ENCODE peak calls at places on chromosomes 6 and 20, in five cellular contexts. K is naive thymus-derived CD4-positive, alpha-beta T cell; S is brain microvascular endothelial cell; N is A549; J is astrocyte of the spinal cord. E is an unnamed sample.

GRCh38 chr6:15430947-15431405 is 185.1 kb downstream of the JARID2 start:
- DNase-seq in S (no peak), K (no peak), J (no peak), N (no peak), E (no peak)

GRCh38 chr6:34145161-34146020 is 496 bp downstream of the GRM4 start:
- DNase-seq in N (peak; percentile 37), J (peak; percentile 49), K (peak; percentile 29), S (peak; percentile 36), E (peak; percentile 12)

GRCh38 chr20:34522969-34523871 is 7.0 kb downstream of the DYNLRB1 start:
- DNase-seq in J (peak; percentile 64), K (peak; percentile 53), N (peak; percentile 82), S (peak; percentile 75), E (peak; percentile 38)

GRCh38 chr6:22205266-22205665 is 91.6 kb downstream of the PRL start:
- DNase-seq in J (no peak), K (no peak), N (no peak), S (no peak), E (no peak)

GRCh38 chr6:30325873-30326445 is 768 bp upstream of the TRIM39 start:
- DNase-seq in S (no peak), N (no peak), J (no peak), K (peak; percentile 76), E (no peak)

GRCh38 chr6:313917-314316 is 21.6 kb downstream of the DUSP22 start:
- DNase-seq in S (no peak), K (no peak), N (no peak), J (no peak), E (no peak)

GRCh38 chr20:16419138-16419715 is 154.0 kb downstream of the KIF16B start:
- DNase-seq in J (no peak), S (no peak), K (no peak), N (no peak), E (no peak)

GRCh38 chr20:25042531-25043498 is 15.1 kb downstream of the ACSS1 start:
- DNase-seq in S (no peak), N (no peak), K (peak; percentile 72), J (no peak), E (no peak)

GRCh38 chr6:51901766-51902165 is 185.6 kb downstream of the PKHD1 start:
- DNase-seq in S (no peak), N (no peak), J (no peak), K (no peak), E (no peak)

GRCh38 chr6:11426571-11426970 is 111.0 kb upstream of the TMEM170B start:
- DNase-seq in S (no peak), K (no peak), J (peak; percentile 22), N (no peak), E (no peak)

GRCh38 chr6:34132486-34133185 is 13.3 kb downstream of the GRM4 start:
- DNase-seq in N (peak; percentile 32), K (no peak), J (peak; percentile 32), S (no peak), E (no peak)

GRCh38 chr20:58472273-58473018 is 42.8 kb downstream of the APCDD1L start:
- DNase-seq in K (no peak), J (no peak), S (no peak), N (no peak), E (no peak)

GRCh38 chr20:44069203-44069931 is 117.6 kb downstream of the JPH2 start:
- DNase-seq in K (peak; percentile 96), J (no peak), N (no peak), S (no peak), E (no peak)

GRCh38 chr20:46123482-46124245 is 5.5 kb downstream of the CD40 start:
- DNase-seq in N (no peak), J (no peak), K (no peak), S (no peak), E (no peak)

GRCh38 chr6:169230923-169231789 is 22.5 kb downstream of the THBS2 start:
- DNase-seq in K (no peak), S (no peak), N (no peak), J (no peak), E (no peak)

DNA sequence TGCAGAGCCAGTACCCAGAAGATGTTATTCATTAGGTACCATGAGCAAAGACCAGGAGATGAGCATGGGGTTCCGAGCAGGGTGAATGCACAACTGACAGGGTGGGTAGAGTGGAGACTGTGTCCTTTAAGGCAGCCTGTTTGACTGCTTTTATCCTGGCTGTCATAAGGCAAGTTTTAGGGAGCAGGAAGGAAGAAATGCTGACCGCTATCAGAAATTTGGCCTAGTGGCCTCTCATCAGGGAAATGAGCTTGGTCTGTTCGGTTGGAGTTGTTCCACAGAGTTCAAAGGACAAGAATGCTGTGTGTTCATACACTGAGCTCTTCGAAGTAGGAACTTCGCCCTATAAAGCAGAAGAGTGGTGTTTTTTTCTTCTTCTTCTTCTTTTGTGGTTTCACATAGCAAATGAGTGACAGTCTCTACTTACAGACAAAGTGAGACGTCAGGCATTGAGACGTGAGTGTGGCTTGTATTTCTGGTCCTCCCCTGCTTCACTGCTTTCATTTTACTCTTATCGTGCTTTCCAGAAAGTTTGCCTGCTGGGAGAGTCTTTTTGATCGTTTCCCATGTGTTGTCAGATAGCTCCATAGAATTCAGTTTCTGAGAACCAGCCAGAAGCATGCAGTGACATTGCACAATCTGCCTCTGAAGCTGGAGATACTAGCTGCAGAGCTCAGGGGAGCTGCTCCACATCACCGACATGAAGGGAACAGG is at the start of gene CASS4:
- DNase-seq in J (peak; percentile 81), N (no peak), K (peak; percentile 83), S (peak; percentile 91), E (no peak)
- H3K4me3 ChIP-seq in J (peak within 1 kb of the TSS; percentile 0), N (no peak within 1 kb of the TSS), K (peak within 1 kb of the TSS; percentile 71), S (no peak within 1 kb of the TSS), E (no peak within 1 kb of the TSS)

GRCh38 chr6:25138024-25138696 is 141.0 kb upstream of the CARMIL1 start:
- DNase-seq in J (peak; percentile 50), S (peak; percentile 67), N (peak; percentile 57), K (peak; percentile 65), E (peak; percentile 28)
- H3K4me3 ChIP-seq in J (peak overlapping the region; percentile 6), S (peak overlapping the region; percentile 31), N (peak overlapping the region; percentile 36), K (peak overlapping the region; percentile 61), E (peak overlapping the region; percentile 35)

DNA sequence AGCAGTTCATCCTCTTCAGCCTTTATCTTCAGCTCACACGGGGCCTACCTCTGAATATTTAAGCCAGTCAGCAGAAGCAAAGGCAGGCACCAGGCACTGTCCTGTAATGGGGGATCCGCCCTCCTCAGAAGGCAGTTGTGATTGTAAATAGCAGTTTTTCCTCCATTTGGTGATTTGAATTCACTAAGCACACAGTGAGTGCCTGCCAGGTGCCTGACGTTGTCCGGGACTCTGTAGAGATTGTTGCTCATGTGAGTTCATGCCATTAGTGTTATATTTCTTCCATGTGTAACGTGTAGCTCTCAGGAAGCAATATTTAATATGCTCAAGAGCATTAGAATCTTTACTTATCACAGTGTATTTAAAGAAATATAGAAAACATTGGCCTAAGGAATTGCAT is 17.9 kb downstream of the BPHL start:
- DNase-seq in J (no peak), S (no peak), K (no peak), N (no peak), E (no peak)
- H3K4me3 ChIP-seq in J (no peak overlapping the region), S (no peak overlapping the region), K (no peak overlapping the region), N (no peak overlapping the region), E (no peak overlapping the region)

GRCh38 chr6:135853227-135853626 is 1.7 kb downstream of the PDE7B start:
- DNase-seq in K (peak; percentile 24), S (peak; percentile 51), N (peak; percentile 29), J (peak; percentile 61), E (no peak)
- H3K4me3 ChIP-seq in K (no peak overlapping the region), S (peak overlapping the region; percentile 60), N (peak overlapping the region; percentile 58), J (peak overlapping the region; percentile 67), E (peak overlapping the region; percentile 55)

GRCh38 chr6:137001977-137002302 is 42.8 kb downstream of the IL20RA start:
- DNase-seq in N (no peak), K (no peak), J (no peak), S (no peak), E (no peak)

GRCh38 chr6:137000825-137001224 is 43.9 kb downstream of the IL20RA start:
- DNase-seq in K (no peak), J (no peak), N (peak; percentile 10), S (no peak), E (no peak)

GRCh38 chr6:137005073-137005472 is 39.7 kb downstream of the IL20RA start:
- DNase-seq in J (no peak), S (no peak), K (no peak), N (no peak), E (no peak)

GRCh38 chr6:137002505-137002904 is 42.3 kb downstream of the IL20RA start:
- DNase-seq in S (no peak), N (no peak), J (no peak), K (no peak), E (no peak)

GRCh38 chr6:137001287-137001976 is 43.3 kb downstream of the IL20RA start:
- DNase-seq in K (no peak), J (peak; percentile 16), S (no peak), N (peak; percentile 53), E (no peak)
- H3K4me3 ChIP-seq in K (no peak overlapping the region), J (no peak overlapping the region), S (no peak overlapping the region), N (no peak overlapping the region), E (no peak overlapping the region)

GRCh38 chr6:148440021-148440420 is 97.4 kb downstream of the SASH1 start:
- DNase-seq in K (no peak), N (no peak), S (no peak), J (no peak), E (no peak)
- H3K4me3 ChIP-seq in K (no peak overlapping the region), N (no peak overlapping the region), S (no peak overlapping the region), J (no peak overlapping the region), E (peak overlapping the region; percentile 25)

GRCh38 chr6:83853178-83853967 is at the start of gene RIPPLY2:
- DNase-seq in N (peak; percentile 33), S (no peak), J (peak; percentile 43), K (no peak), E (no peak)
- H3K4me3 ChIP-seq in N (peak within 1 kb of the TSS; percentile 44), S (peak within 1 kb of the TSS; percentile 60), J (peak within 1 kb of the TSS; percentile 47), K (no peak within 1 kb of the TSS), E (peak within 1 kb of the TSS; percentile 54)

GRCh38 chr6:109103942-109104341 is 8.6 kb downstream of the CEP57L1 start:
- DNase-seq in N (no peak), S (no peak), K (no peak), J (no peak), E (no peak)
- H3K4me3 ChIP-seq in N (no peak overlapping the region), S (no peak overlapping the region), K (no peak overlapping the region), J (no peak overlapping the region), E (no peak overlapping the region)

E was measured in skeletal muscle cell.